ENCODE peak calls at places on chromosomes 1 and 21, in five cellular contexts. R is activated naive CD8-positive, alpha-beta T cell treated with anti-CD3 and anti-CD28 coated beads, Interleukin-2, amount 50 U/mL, for 24 hours; V is ELR; J is endothelial cell; I is tibial nerve. U is an unnamed sample.

GRCh38 chr1:90708236-90708786 is 8.8 kb downstream of the BARHL2 start:
- DNase-seq in R (no peak), V (no peak), J (no peak), I (no peak), U (no peak)

GRCh38 chr1:8494681-8495080 is 176.8 kb downstream of the SLC45A1 start:
- DNase-seq in R (no peak), V (no peak), J (no peak), I (no peak), U (no peak)

GRCh38 chr1:71047635-71048607 is at the start of gene PTGER3:
- DNase-seq in R (peak), V (peak), J (peak), I (peak), U (peak)

GRCh38 chr21:31184462-31184861 is 146.2 kb upstream of the KRTAP19-8 start:
- DNase-seq in R (peak), V (no peak), J (no peak), I (no peak), U (no peak)

GRCh38 chr1:18795002-18795689 is 64.3 kb downstream of the TAS1R2 start:
- DNase-seq in R (no peak), V (no peak), J (no peak), I (no peak), U (no peak)

GRCh38 chr1:245880754-245881403 is 626.2 kb downstream of the SMYD3 start:
- DNase-seq in R (no peak), V (peak), J (no peak), I (no peak), U (peak)

GRCh38 chr1:192950926-192951325 is 108.2 kb downstream of the UCHL5 start:
- DNase-seq in R (no peak), V (no peak), J (no peak), I (no peak), U (no peak)

GRCh38 chr1:109509176-109510134 is at the start of gene AMIGO1:
- DNase-seq in R (peak), V (peak), J (peak), I (no peak), U (peak)

GRCh38 chr1:154845174-154845573 is 24.9 kb downstream of the KCNN3 start:
- DNase-seq in R (no peak), V (no peak), J (no peak), I (no peak), U (no peak)

GRCh38 chr1:229619614-229620013 is 6.3 kb downstream of the TAF5L start:
- DNase-seq in R (no peak), V (no peak), J (no peak), I (no peak), U (no peak)

GRCh38 chr1:206472454-206472853 is 2.2 kb downstream of the IKBKE start:
- DNase-seq in R (peak), V (peak), J (peak), I (no peak), U (peak)

U was measured in RPMI7951.